ENCODE peak calls at places on chromosomes 11 and 22, in seven cellular contexts. One of them, this sample, is unnamed.

GRCh38 chr11:77125191-77125590 is 2.9 kb upstream of the MYO7A start:
- DNase-seq in NCI-H748 treated with DMSO at 0.1 percent for 48 hours: no peak
- DNase-seq in LoVo: no peak
- DNase-seq in activated CD4-positive, CD25-positive, alpha-beta regulatory T cell treated with anti-CD3 and anti-CD28 coated beads, Interleukin-2, amount 50 U/mL, for 72 hours: no peak
- DNase-seq in CD8-positive, alpha-beta memory T cell: no peak
- DNase-seq in amniotic stem cell: no peak
- DNase-seq in NCI-H345: no peak
- DNase-seq in this sample: no peak

GRCh38 chr11:23727821-23728220 is 769.0 kb upstream of the LUZP2 start:
- DNase-seq in CD8-positive, alpha-beta memory T cell: no peak
- DNase-seq in amniotic stem cell: peak; percentile 48
- DNase-seq in NCI-H748 treated with DMSO at 0.1 percent for 48 hours: no peak
- DNase-seq in LoVo: no peak
- DNase-seq in activated CD4-positive, CD25-positive, alpha-beta regulatory T cell treated with anti-CD3 and anti-CD28 coated beads, Interleukin-2, amount 50 U/mL, for 72 hours: no peak
- DNase-seq in NCI-H345: no peak
- DNase-seq in this sample: peak; percentile 16

GRCh38 chr11:134554106-134554505 is 142.1 kb upstream of the B3GAT1 start:
- DNase-seq in activated CD4-positive, CD25-positive, alpha-beta regulatory T cell treated with anti-CD3 and anti-CD28 coated beads, Interleukin-2, amount 50 U/mL, for 72 hours: no peak
- DNase-seq in CD8-positive, alpha-beta memory T cell: no peak
- DNase-seq in NCI-H748 treated with DMSO at 0.1 percent for 48 hours: no peak
- DNase-seq in amniotic stem cell: no peak
- DNase-seq in LoVo: no peak
- DNase-seq in NCI-H345: no peak
- DNase-seq in this sample: no peak

GRCh38 chr11:6402061-6402470 is 11.8 kb downstream of the SMPD1 start:
- DNase-seq in NCI-H748 treated with DMSO at 0.1 percent for 48 hours: no peak
- DNase-seq in NCI-H345: no peak
- DNase-seq in CD8-positive, alpha-beta memory T cell: peak; percentile 27
- DNase-seq in amniotic stem cell: no peak
- DNase-seq in activated CD4-positive, CD25-positive, alpha-beta regulatory T cell treated with anti-CD3 and anti-CD28 coated beads, Interleukin-2, amount 50 U/mL, for 72 hours: no peak
- DNase-seq in LoVo: no peak
- DNase-seq in this sample: no peak

GRCh38 chr22:25078591-25078990 is 121.1 kb upstream of the CRYBB3 start:
- DNase-seq in amniotic stem cell: no peak
- DNase-seq in activated CD4-positive, CD25-positive, alpha-beta regulatory T cell treated with anti-CD3 and anti-CD28 coated beads, Interleukin-2, amount 50 U/mL, for 72 hours: no peak
- DNase-seq in CD8-positive, alpha-beta memory T cell: no peak
- DNase-seq in LoVo: no peak
- DNase-seq in NCI-H748 treated with DMSO at 0.1 percent for 48 hours: no peak
- DNase-seq in NCI-H345: no peak
- DNase-seq in this sample: no peak

GRCh38 chr22:39684702-39685281 is 114.2 kb downstream of the CACNA1I start:
- DNase-seq in CD8-positive, alpha-beta memory T cell: no peak
- DNase-seq in LoVo: no peak
- DNase-seq in NCI-H345: no peak
- DNase-seq in NCI-H748 treated with DMSO at 0.1 percent for 48 hours: no peak
- DNase-seq in amniotic stem cell: no peak
- DNase-seq in activated CD4-positive, CD25-positive, alpha-beta regulatory T cell treated with anti-CD3 and anti-CD28 coated beads, Interleukin-2, amount 50 U/mL, for 72 hours: no peak
- DNase-seq in this sample: no peak

GRCh38 chr22:49181942-49182341 is 645.7 kb downstream of the BRD1 start:
- DNase-seq in CD8-positive, alpha-beta memory T cell: no peak
- DNase-seq in NCI-H345: no peak
- DNase-seq in NCI-H748 treated with DMSO at 0.1 percent for 48 hours: no peak
- DNase-seq in activated CD4-positive, CD25-positive, alpha-beta regulatory T cell treated with anti-CD3 and anti-CD28 coated beads, Interleukin-2, amount 50 U/mL, for 72 hours: no peak
- DNase-seq in LoVo: no peak
- DNase-seq in amniotic stem cell: no peak
- DNase-seq in this sample: no peak

GRCh38 chr11:29333993-29334780 is 682.6 kb downstream of the KCNA4 start:
- DNase-seq in CD8-positive, alpha-beta memory T cell: no peak
- DNase-seq in NCI-H345: peak; percentile 44
- DNase-seq in NCI-H748 treated with DMSO at 0.1 percent for 48 hours: peak; percentile 43
- DNase-seq in activated CD4-positive, CD25-positive, alpha-beta regulatory T cell treated with anti-CD3 and anti-CD28 coated beads, Interleukin-2, amount 50 U/mL, for 72 hours: no peak
- DNase-seq in LoVo: peak; percentile 34
- DNase-seq in amniotic stem cell: no peak
- DNase-seq in this sample: peak; percentile 77

GRCh38 chr22:50505276-50505775 is 2.2 kb downstream of the LMF2 start:
- DNase-seq in NCI-H748 treated with DMSO at 0.1 percent for 48 hours: no peak
- DNase-seq in amniotic stem cell: no peak
- DNase-seq in activated CD4-positive, CD25-positive, alpha-beta regulatory T cell treated with anti-CD3 and anti-CD28 coated beads, Interleukin-2, amount 50 U/mL, for 72 hours: no peak
- DNase-seq in NCI-H345: no peak
- DNase-seq in CD8-positive, alpha-beta memory T cell: no peak
- DNase-seq in LoVo: no peak
- DNase-seq in this sample: no peak

GRCh38 chr22:49015459-49015858 is 812.2 kb downstream of the BRD1 start:
- DNase-seq in NCI-H748 treated with DMSO at 0.1 percent for 48 hours: no peak
- DNase-seq in activated CD4-positive, CD25-positive, alpha-beta regulatory T cell treated with anti-CD3 and anti-CD28 coated beads, Interleukin-2, amount 50 U/mL, for 72 hours: no peak
- DNase-seq in amniotic stem cell: no peak
- DNase-seq in NCI-H345: no peak
- DNase-seq in LoVo: no peak
- DNase-seq in CD8-positive, alpha-beta memory T cell: no peak
- DNase-seq in this sample: no peak

GRCh38 chr11:115502636-115503082 is 1.6 kb downstream of the CADM1 start:
- DNase-seq in activated CD4-positive, CD25-positive, alpha-beta regulatory T cell treated with anti-CD3 and anti-CD28 coated beads, Interleukin-2, amount 50 U/mL, for 72 hours: no peak
- DNase-seq in LoVo: no peak
- DNase-seq in NCI-H748 treated with DMSO at 0.1 percent for 48 hours: no peak
- DNase-seq in CD8-positive, alpha-beta memory T cell: no peak
- DNase-seq in NCI-H345: peak; percentile 47
- DNase-seq in amniotic stem cell: no peak
- DNase-seq in this sample: no peak

GRCh38 chr11:115193931-115194797 is 310.1 kb downstream of the CADM1 start:
- DNase-seq in amniotic stem cell: no peak
- DNase-seq in activated CD4-positive, CD25-positive, alpha-beta regulatory T cell treated with anti-CD3 and anti-CD28 coated beads, Interleukin-2, amount 50 U/mL, for 72 hours: no peak
- DNase-seq in LoVo: no peak
- DNase-seq in CD8-positive, alpha-beta memory T cell: no peak
- DNase-seq in NCI-H748 treated with DMSO at 0.1 percent for 48 hours: no peak
- DNase-seq in NCI-H345: peak; percentile 72
- DNase-seq in this sample: no peak

GRCh38 chr22:20021196-20022181 is 579 bp downstream of the TANGO2 start:
- DNase-seq in activated CD4-positive, CD25-positive, alpha-beta regulatory T cell treated with anti-CD3 and anti-CD28 coated beads, Interleukin-2, amount 50 U/mL, for 72 hours: no peak
- DNase-seq in NCI-H345: no peak
- DNase-seq in NCI-H748 treated with DMSO at 0.1 percent for 48 hours: no peak
- DNase-seq in amniotic stem cell: no peak
- DNase-seq in CD8-positive, alpha-beta memory T cell: no peak
- DNase-seq in LoVo: peak; percentile 12
- DNase-seq in this sample: no peak

GRCh38 chr11:114211444-114212122 is 84.6 kb upstream of the NNMT start:
- DNase-seq in CD8-positive, alpha-beta memory T cell: no peak
- DNase-seq in LoVo: no peak
- DNase-seq in NCI-H748 treated with DMSO at 0.1 percent for 48 hours: no peak
- DNase-seq in NCI-H345: no peak
- DNase-seq in amniotic stem cell: no peak
- DNase-seq in activated CD4-positive, CD25-positive, alpha-beta regulatory T cell treated with anti-CD3 and anti-CD28 coated beads, Interleukin-2, amount 50 U/mL, for 72 hours: no peak
- DNase-seq in this sample: no peak

This sample was measured in amniotic epithelial cell.